ENCODE peak calls at places on chromosomes 16 and 17, in four cellular contexts. H is non-pigmented ciliary epithelial cell, D is M059J, E is iPS-NIHi11. J is an unnamed sample.

GRCh38 chr17:64081802-64082799 is 47.8 kb downstream of the ERN1 start:
- DNase-seq in H (no peak), D (peak), E (no peak), J (peak)

GRCh38 chr17:5772720-5773119 is 188.4 kb upstream of the NLRP1 start:
- DNase-seq in H (no peak), D (peak), E (no peak), J (no peak)

GRCh38 chr17:27959382-27959709 is 66.2 kb upstream of the LYRM9 start:
- DNase-seq in H (no peak), D (no peak), E (no peak), J (no peak)

GRCh38 chr16:19153876-19154275 is 14.2 kb upstream of the SYT17 start:
- DNase-seq in H (no peak), D (no peak), E (peak), J (peak)

GRCh38 chr17:63946440-63947363 is 14.6 kb upstream of the CD79B start:
- DNase-seq in H (no peak), D (peak), E (peak), J (peak)

GRCh38 chr17:6460531-6461161 is 16.4 kb downstream of the PIMREG start:
- DNase-seq in H (no peak), D (no peak), E (no peak), J (no peak)

GRCh38 chr17:68593331-68593710 is 7.8 kb downstream of the FAM20A start:
- DNase-seq in H (no peak), D (no peak), E (no peak), J (no peak)

GRCh38 chr16:54957403-54957802 is 26.7 kb downstream of the IRX5 start:
- DNase-seq in H (no peak), D (peak), E (peak), J (peak)

GRCh38 chr16:23369416-23369815 is 67.3 kb downstream of the SCNN1B start:
- DNase-seq in H (no peak), D (no peak), E (no peak), J (no peak)

GRCh38 chr16:86925067-86925791 is 346.9 kb downstream of the FOXL1 start:
- DNase-seq in H (peak), D (peak), E (no peak), J (peak)

GRCh38 chr17:17388657-17389496 is 85.7 kb downstream of the NT5M start:
- DNase-seq in H (no peak), D (peak), E (no peak), J (no peak)